ENCODE peak calls at places on chromosome 10, in eight cellular contexts. O, S, R, K, X, C, N and W are unnamed samples.

GRCh38 chr10:103707956-103708626 is 147.3 kb downstream of the SH3PXD2A start:
- DNase-seq in O (no peak), S (no peak), R (no peak), K (no peak), X (no peak), C (no peak), N (no peak), W (no peak)

GRCh38 chr10:14185501-14186045 is 145.2 kb downstream of the FRMD4A start:
- DNase-seq in O (peak; percentile 33), S (peak; percentile 82), R (peak; percentile 84), K (peak; percentile 40), X (peak; percentile 86), C (peak; percentile 80), N (peak; percentile 33), W (peak; percentile 77)

GRCh38 chr10:102729090-102730026 is 14.4 kb upstream of the WBP1L start:
- DNase-seq in O (peak; percentile 76), S (peak; percentile 69), R (peak; percentile 56), K (peak; percentile 49), X (no peak), C (no peak), N (peak; percentile 78), W (peak; percentile 71)

GRCh38 chr10:113853577-113854018 is 284 bp downstream of the DCLRE1A start:
- DNase-seq in O (no peak), S (peak; percentile 13), R (no peak), K (no peak), X (no peak), C (no peak), N (no peak), W (no peak)

GRCh38 chr10:103739039-103739764 is 116.2 kb downstream of the SH3PXD2A start:
- DNase-seq in O (no peak), S (no peak), R (no peak), K (no peak), X (no peak), C (no peak), N (no peak), W (no peak)

GRCh38 chr10:119896061-119896655 is 3.6 kb downstream of the SEC23IP start:
- DNase-seq in O (peak; percentile 14), S (no peak), R (peak; percentile 91), K (no peak), X (no peak), C (no peak), N (no peak), W (peak; percentile 87)

GRCh38 chr10:13529714-13529973 is 830 bp upstream of the BEND7 start:
- DNase-seq in O (no peak), S (no peak), R (no peak), K (no peak), X (no peak), C (no peak), N (no peak), W (no peak)

GRCh38 chr10:80472234-80473095 is 18.4 kb downstream of the TSPAN14 start:
- DNase-seq in O (peak; percentile 52), S (no peak), R (no peak), K (no peak), X (peak; percentile 92), C (no peak), N (peak; percentile 57), W (no peak)

GRCh38 chr10:132518572-132519381 is 18.8 kb upstream of the INPP5A start:
- DNase-seq in O (no peak), S (peak; percentile 65), R (peak; percentile 79), K (peak; percentile 51), X (no peak), C (no peak), N (no peak), W (no peak)

GRCh38 chr10:48289652-48290238 is 15.2 kb upstream of the FRMPD2 start:
- DNase-seq in O (peak; percentile 68), S (peak; percentile 73), R (peak; percentile 54), K (peak; percentile 57), X (no peak), C (no peak), N (peak; percentile 64), W (peak; percentile 68)

GRCh38 chr10:5354068-5354467 is 10.7 kb upstream of the UCN3 start:
- DNase-seq in O (no peak), S (no peak), R (no peak), K (no peak), X (no peak), C (no peak), N (no peak), W (no peak)

GRCh38 chr10:780536-781524 is 91.4 kb upstream of the DIP2C start:
- DNase-seq in O (no peak), S (no peak), R (no peak), K (no peak), X (no peak), C (no peak), N (no peak), W (no peak)

GRCh38 chr10:84306751-84307384 is 21.5 kb upstream of the CCSER2 start:
- DNase-seq in O (no peak), S (no peak), R (no peak), K (no peak), X (no peak), C (no peak), N (no peak), W (no peak)

DNA sequence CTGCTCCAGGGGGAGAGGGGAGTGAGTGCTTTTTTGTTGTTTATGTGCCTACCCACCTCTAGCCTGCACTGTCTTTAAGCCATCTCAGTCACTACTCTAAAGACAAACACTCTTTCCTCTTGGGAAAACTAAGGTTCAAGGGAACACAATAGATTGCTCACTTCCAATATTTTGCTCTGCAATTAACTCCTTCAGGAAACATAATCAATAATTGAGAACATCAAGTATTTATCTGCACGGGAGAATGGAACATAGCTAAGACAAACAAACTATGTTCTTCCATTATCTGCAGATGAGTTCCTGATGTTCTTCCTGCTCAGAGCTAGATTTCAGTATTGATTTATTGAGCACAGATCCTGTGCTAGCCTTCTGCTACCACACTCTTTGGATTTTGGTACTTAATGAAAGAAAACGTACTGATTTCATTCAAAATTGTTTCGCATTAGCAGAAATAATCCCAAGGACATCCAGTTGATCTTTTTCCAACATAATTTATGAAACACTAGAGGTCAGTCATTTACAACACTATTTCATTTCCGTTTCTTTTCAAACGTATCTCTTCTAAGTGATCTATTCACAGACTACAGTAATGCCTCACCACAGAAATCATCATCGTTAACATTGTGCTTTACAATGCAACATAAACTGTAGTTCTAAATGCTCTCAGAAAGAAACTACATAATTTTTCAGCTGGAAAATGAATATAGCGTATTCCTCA is 8.3 kb downstream of the NEBL start:
- DNase-seq in O (no peak), S (no peak), R (no peak), K (no peak), X (no peak), C (no peak), N (no peak), W (no peak)
- TF ChIP-seq MAX in O (no peak), S (no peak), R (no peak), K (no peak), X (no peak), C (no peak), N (no peak), W (no peak)

GRCh38 chr10:29554660-29555059 is 80.1 kb downstream of the SVIL start:
- DNase-seq in O (no peak), S (no peak), R (no peak), K (no peak), X (no peak), C (no peak), N (no peak), W (peak; percentile 6)
- TF ChIP-seq CTCF in O (no peak), S (no peak), R (no peak), K (no peak), X (no peak), C (peak; percentile 16), N (no peak), W (no peak)

GRCh38 chr10:79445217-79445707 is at the start of gene ZCCHC24:
- DNase-seq in O (peak; percentile 54), S (no peak), R (no peak), K (peak; percentile 22), X (no peak), C (no peak), N (peak; percentile 34), W (peak; percentile 68)

GRCh38 chr10:79446451-79447020 is 1.1 kb upstream of the ZCCHC24 start:
- DNase-seq in O (no peak), S (peak; percentile 77), R (no peak), K (no peak), X (no peak), C (no peak), N (peak; percentile 36), W (no peak)

GRCh38 chr10:79447911-79448731 is 2.7 kb upstream of the ZCCHC24 start:
- DNase-seq in O (no peak), S (no peak), R (no peak), K (no peak), X (no peak), C (no peak), N (no peak), W (no peak)

GRCh38 chr10:79444243-79445119 is 943 bp downstream of the ZCCHC24 start:
- DNase-seq in O (peak; percentile 21), S (peak; percentile 74), R (no peak), K (no peak), X (no peak), C (no peak), N (peak; percentile 33), W (peak; percentile 96)

GRCh38 chr10:79445708-79446450 is 455 bp upstream of the ZCCHC24 start:
- DNase-seq in O (peak; percentile 95), S (peak; percentile 99), R (peak; percentile 96), K (peak; percentile 92), X (peak; percentile 82), C (peak; percentile 92), N (peak; percentile 98), W (peak; percentile 99)
- TF ChIP-seq POLR2A in O (no peak), S (peak; percentile 94), R (no peak), K (peak; percentile 40), X (no peak), C (no peak), N (peak; percentile 35), W (no peak)

DNA sequence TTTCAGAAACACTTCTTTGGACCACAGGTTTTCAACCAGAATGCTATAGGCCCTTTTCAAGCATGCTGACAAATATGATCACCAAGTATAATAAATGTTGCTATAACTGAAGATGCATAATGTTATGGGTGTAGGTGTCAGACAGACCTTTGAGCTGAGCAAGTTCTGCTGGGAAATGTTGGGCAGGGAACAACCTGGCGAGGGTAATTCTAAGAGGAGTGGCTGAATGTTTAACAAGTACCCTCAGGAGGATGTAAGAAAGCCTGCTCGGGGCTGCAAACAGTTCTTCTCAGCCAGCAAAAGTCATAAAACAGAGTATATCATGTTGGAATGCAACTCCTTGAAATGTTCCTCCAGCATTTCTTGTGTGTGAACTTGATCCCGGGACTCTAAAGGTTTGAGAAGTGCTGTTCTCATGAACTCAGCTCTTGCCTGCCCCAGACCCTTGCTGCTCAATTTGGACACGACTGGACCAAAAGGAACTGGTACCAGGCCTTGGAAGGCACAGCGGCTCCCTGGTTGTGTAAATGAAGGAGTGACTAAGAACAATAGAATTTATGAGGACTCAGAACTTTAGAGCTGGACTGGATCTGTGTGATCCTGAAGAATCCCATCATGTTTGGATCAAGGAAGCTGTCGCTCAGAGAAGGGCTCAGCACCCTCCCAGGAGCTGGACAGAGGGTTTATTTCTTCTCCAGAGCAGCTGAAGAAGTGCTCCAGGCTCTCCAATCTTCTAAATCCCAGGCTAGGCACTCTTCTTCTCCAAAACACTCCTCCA is 143.2 kb upstream of the ANK3 start:
- DNase-seq in O (no peak), S (no peak), R (no peak), K (no peak), X (no peak), C (no peak), N (no peak), W (no peak)
- TF ChIP-seq MAX in O (no peak), S (no peak), R (no peak), K (no peak), X (no peak), C (no peak), N (no peak), W (no peak)